ENCODE peak calls at places on chromosome 14, in seven cellular contexts. F, Q, U, X, P, O and S are unnamed samples.

GRCh38 chr14:98136420-98136819 is 1135.6 kb downstream of the BCL11B start:
- ATAC-seq in F (no peak), Q (no peak), U (no peak), X (no peak), P (no peak), O (no peak), S (no peak)

GRCh38 chr14:67962215-67962644 is 142.7 kb downstream of the RAD51B start:
- ATAC-seq in F (peak), Q (peak), U (no peak), X (peak), P (peak), O (peak), S (no peak)

GRCh38 chr14:53462931-53463778 is 310.0 kb upstream of the DDHD1 start:
- ATAC-seq in F (no peak), Q (no peak), U (no peak), X (no peak), P (no peak), O (no peak), S (no peak)

GRCh38 chr14:101451166-101451565 is 110.1 kb upstream of the DIO3 start:
- ATAC-seq in F (no peak), Q (no peak), U (no peak), X (no peak), P (no peak), O (no peak), S (no peak)

GRCh38 chr14:32022938-32023466 is 54.1 kb upstream of the ARHGAP5 start:
- ATAC-seq in F (peak), Q (peak), U (peak), X (peak), P (no peak), O (peak), S (no peak)

GRCh38 chr14:101789222-101789621 is 27.7 kb downstream of the PPP2R5C start:
- ATAC-seq in F (no peak), Q (no peak), U (no peak), X (no peak), P (no peak), O (no peak), S (no peak)

GRCh38 chr14:68965261-68965761 is 13.8 kb downstream of the ACTN1 start:
- ATAC-seq in F (no peak), Q (peak), U (no peak), X (peak), P (no peak), O (peak), S (no peak)

GRCh38 chr14:68391292-68392014 is 401.4 kb downstream of the ZFP36L1 start:
- ATAC-seq in F (peak), Q (no peak), U (peak), X (peak), P (no peak), O (peak), S (no peak)